ENCODE peak calls at places on chromosome 9, in nine cellular contexts. Y, R, Q, P, M, N, C, L and T are unnamed samples.
A peak's percentile ranks its signal among the peaks of the same experiment; 100 is the strongest.

GRCh38 chr9:108869092-108869725 is 7.1 kb downstream of the ACTL7A start:
- DNase-seq in Q (no peak), Y (no peak), C (no peak), M (no peak), P (no peak), R (no peak), L (no peak), N (no peak), T (peak; percentile 22)

GRCh38 chr9:98328770-98329169 is 73.3 kb upstream of the TBC1D2 start:
- DNase-seq in P (no peak), L (no peak), C (no peak), M (no peak), N (no peak), Y (no peak), R (no peak), Q (peak; percentile 12), T (no peak)

GRCh38 chr9:120915854-120916495 is 10.6 kb downstream of the TRAF1 start:
- DNase-seq in P (peak; percentile 73), L (no peak), C (no peak), N (no peak), R (no peak), M (peak; percentile 10), Q (no peak), Y (no peak), T (no peak)

GRCh38 chr9:117403403-117403811 is 11.4 kb downstream of the ASTN2 start:
- DNase-seq in M (peak; percentile 17), R (no peak), Q (no peak), Y (peak; percentile 35), N (no peak), C (no peak), P (no peak), L (no peak), T (no peak)

GRCh38 chr9:109771084-109771483 is 8.9 kb upstream of the PALM2AKAP2 start:
- DNase-seq in R (peak; percentile 73), M (no peak), Y (no peak), N (no peak), C (peak; percentile 62), P (no peak), Q (no peak), L (no peak), T (peak; percentile 96)

GRCh38 chr9:14423816-14424261 is 109.9 kb upstream of the NFIB start:
- DNase-seq in C (peak; percentile 41), Q (no peak), N (no peak), L (no peak), M (no peak), R (no peak), Y (no peak), P (no peak), T (peak; percentile 64)

GRCh38 chr9:31140316-31140715 is 1244.1 kb upstream of the ACO1 start:
- DNase-seq in Q (no peak), M (peak; percentile 33), P (no peak), N (no peak), C (no peak), Y (peak; percentile 5), L (no peak), R (no peak), T (no peak)

GRCh38 chr9:94728719-94729118 is 2.2 kb downstream of the AOPEP start:
- DNase-seq in Q (no peak), N (no peak), M (no peak), P (no peak), Y (no peak), C (no peak), R (no peak), L (no peak), T (no peak)

GRCh38 chr9:126676685-126677143 is 63.0 kb downstream of the LMX1B start:
- DNase-seq in Y (peak; percentile 79), M (no peak), P (no peak), L (no peak), C (no peak), R (no peak), N (no peak), Q (no peak), T (no peak)

GRCh38 chr9:14097215-14097614 is 216.7 kb downstream of the NFIB start:
- DNase-seq in M (peak; percentile 60), Q (no peak), C (no peak), L (no peak), R (no peak), N (no peak), P (no peak), Y (no peak), T (no peak)

GRCh38 chr9:28491121-28491520 is 917.8 kb upstream of the C9orf72 start:
- DNase-seq in Q (no peak), C (no peak), P (no peak), L (no peak), Y (no peak), M (no peak), N (no peak), R (no peak), T (no peak)

GRCh38 chr9:111407813-111408212 is 76.4 kb downstream of the ECPAS start:
- DNase-seq in R (no peak), C (no peak), Y (no peak), N (no peak), Q (no peak), L (no peak), M (no peak), P (no peak), T (no peak)

GRCh38 chr9:27519466-27520465 is 4.3 kb upstream of the IFNK start:
- DNase-seq in R (no peak), Q (no peak), C (no peak), Y (no peak), M (no peak), N (no peak), L (no peak), P (no peak), T (no peak)

GRCh38 chr9:98962861-98963260 is 19.2 kb downstream of the COL15A1 start:
- DNase-seq in M (no peak), Q (no peak), R (no peak), C (no peak), P (no peak), N (no peak), Y (no peak), L (no peak), T (no peak)

GRCh38 chr9:4939118-4939561 is 45.9 kb upstream of the JAK2 start:
- DNase-seq in Y (no peak), Q (no peak), C (no peak), P (peak; percentile 55), N (no peak), M (no peak), R (no peak), L (no peak), T (no peak)

GRCh38 chr9:98327249-98327561 is 71.8 kb upstream of the TBC1D2 start:
- DNase-seq in M (no peak), R (no peak), P (no peak), Y (no peak), C (no peak), N (no peak), Q (no peak), L (no peak), T (no peak)

GRCh38 chr9:14366071-14366470 is 52.1 kb upstream of the NFIB start:
- DNase-seq in L (no peak), M (no peak), N (no peak), R (peak; percentile 82), Y (no peak), Q (no peak), C (peak; percentile 94), P (no peak), T (peak; percentile 72)

GRCh38 chr9:124353811-124354274 is 61.4 kb downstream of the PSMB7 start:
- DNase-seq in Q (no peak), P (no peak), N (no peak), M (no peak), L (no peak), R (peak; percentile 24), Y (no peak), C (peak; percentile 12), T (no peak)

GRCh38 chr9:84254972-84255371 is 85.6 kb downstream of the SLC28A3 start:
- DNase-seq in Q (no peak), P (no peak), M (no peak), N (no peak), C (no peak), R (no peak), Y (peak; percentile 77), L (no peak), T (no peak)